ENCODE peak calls at places on chromosomes 1 and 21, in ten cellular contexts. O is activated T-helper 1 cell treated with anti-CD3 and anti-CD28 coated beads, Interleukin-2, amount 50 U/mL, for 16 hours; F is AG08395; J is stimulated activated CD4-positive, alpha-beta T cell treated with anti-CD3 and anti-CD28 coated beads, Interleukin-12 subunit alpha, Interleukin-12 subunit beta, amount 100 ng/mL, for 4 hours; E is activated CD4-positive, alpha-beta T cell treated with anti-CD3 and anti-CD28 coated beads for 36 hours; U is HCEC 1CT; N is ACHN; Z is stomach; D is cerebellum; S is hypothalamus. R is an unnamed sample.

GRCh38 chr1:26293911-26294463 is 12.4 kb downstream of the UBXN11 start:
- DNase-seq in N (no peak), J (no peak), F (no peak), D (no peak), Z (no peak), O (no peak), E (no peak), S (no peak), U (no peak), R (no peak)

GRCh38 chr1:218349365-218350021 is 4.4 kb downstream of the TGFB2 start:
- DNase-seq in U (no peak), F (no peak), S (no peak), D (no peak), E (no peak), J (no peak), N (no peak), Z (no peak), O (no peak), R (peak)

GRCh38 chr1:25501235-25502058 is 42.0 kb upstream of the LDLRAP1 start:
- DNase-seq in N (no peak), U (peak), Z (no peak), S (no peak), J (no peak), O (no peak), D (no peak), F (peak), E (peak), R (peak)

GRCh38 chr1:160052943-160053342 is 17.0 kb downstream of the KCNJ10 start:
- DNase-seq in F (no peak), N (no peak), O (no peak), D (no peak), S (no peak), Z (no peak), U (no peak), E (no peak), J (no peak), R (no peak)

GRCh38 chr21:33115586-33116541 is 45.9 kb downstream of the OLIG1 start:
- DNase-seq in N (no peak), F (no peak), E (no peak), J (no peak), S (peak), D (peak), U (no peak), Z (no peak), O (no peak), R (no peak)

GRCh38 chr1:244049142-244049968 is 1.7 kb upstream of the ZBTB18 start:
- DNase-seq in J (peak), N (peak), S (no peak), U (peak), F (peak), E (peak), D (no peak), O (peak), Z (no peak), R (peak)

GRCh38 chr1:248807067-248807737 is 18.5 kb downstream of the SH3BP5L start:
- DNase-seq in N (peak), S (peak), F (peak), Z (peak), O (no peak), D (peak), U (peak), J (peak), E (peak), R (peak)

GRCh38 chr1:64691631-64692030 is 53.2 kb upstream of the RAVER2 start:
- DNase-seq in F (no peak), O (no peak), S (no peak), N (no peak), J (no peak), E (no peak), D (no peak), U (peak), Z (no peak), R (peak)

GRCh38 chr1:114510235-114511047 is 562 bp downstream of the TRIM33 start:
- DNase-seq in F (peak), D (peak), U (peak), Z (peak), S (peak), J (peak), O (peak), E (peak), N (peak), R (peak)

GRCh38 chr1:196861429-196861828 is 26.4 kb upstream of the CFHR4 start:
- DNase-seq in S (no peak), F (no peak), E (no peak), Z (no peak), O (no peak), D (no peak), U (no peak), J (no peak), N (no peak), R (no peak)

GRCh38 chr1:54273837-54274192 is 73.8 kb downstream of the MRPL37 start:
- DNase-seq in U (peak), D (peak), E (no peak), J (no peak), S (no peak), F (peak), Z (no peak), O (no peak), N (no peak), R (peak)

R was measured in EL.